ENCODE peak calls at places on chromosome 13, in seven cellular contexts. B, N, H, T, U, Z and C are unnamed samples.

GRCh38 chr13:44591316-44591715 is 15.2 kb upstream of the TSC22D1 start:
- DNase-seq in B (no peak), N (no peak), H (no peak), T (no peak), U (no peak), Z (no peak), C (no peak)

GRCh38 chr13:70844391-70845108 is 736.3 kb upstream of the KLHL1 start:
- DNase-seq in B (no peak), N (no peak), H (no peak), T (no peak), U (no peak), Z (no peak), C (no peak)

GRCh38 chr13:105219636-105220035 is 1315.8 kb downstream of the EFNB2 start:
- DNase-seq in B (no peak), N (no peak), H (no peak), T (no peak), U (no peak), Z (no peak), C (no peak)

GRCh38 chr13:43425234-43425633 is 361.5 kb downstream of the ENOX1 start:
- DNase-seq in B (no peak), N (no peak), H (no peak), T (no peak), U (no peak), Z (no peak), C (no peak)

GRCh38 chr13:75798353-75799245 is 162.5 kb downstream of the LMO7 start:
- DNase-seq in B (peak), N (peak), H (peak), T (no peak), U (no peak), Z (no peak), C (no peak)

GRCh38 chr13:112849500-112849899 is 119.5 kb upstream of the MCF2L start:
- DNase-seq in B (peak), N (no peak), H (no peak), T (no peak), U (no peak), Z (no peak), C (no peak)

GRCh38 chr13:68261105-68261504 is 1031.0 kb upstream of the PCDH9 start:
- DNase-seq in B (no peak), N (no peak), H (no peak), T (no peak), U (no peak), Z (no peak), C (no peak)

GRCh38 chr13:113846639-113847318 is 17.1 kb downstream of the GAS6 start:
- DNase-seq in B (no peak), N (no peak), H (no peak), T (no peak), U (no peak), Z (no peak), C (no peak)

GRCh38 chr13:24280722-24281121 is 28.7 kb upstream of the C1QTNF9 start:
- DNase-seq in B (no peak), N (no peak), H (no peak), T (no peak), U (no peak), Z (peak), C (no peak)